ENCODE peak calls at places on chromosomes 5 and 9, in ten cellular contexts. J is gastrocnemius medialis, V is colonic mucosa, G is keratinocyte, F is ovary, O is esophagus squamous epithelium, H is heart left ventricle, T is IMR-90, M is cardiac muscle cell, Q is transverse colon. L is an unnamed sample.

GRCh38 chr5:135462304-135462703 is 10.2 kb upstream of the TIFAB start:
- DNase-seq in J (no peak), V (peak; percentile 51), G (no peak), F (no peak), O (no peak), H (no peak), T (peak; percentile 42), M (peak; percentile 84), Q (peak; percentile 43), L (no peak)

GRCh38 chr9:121599186-121599871 is 52.1 kb upstream of the DAB2IP start:
- DNase-seq in J (peak; percentile 83), V (peak; percentile 69), G (no peak), F (peak; percentile 79), O (no peak), H (peak; percentile 83), T (peak; percentile 26), M (peak; percentile 98), Q (peak; percentile 65), L (peak; percentile 96)

GRCh38 chr9:135500071-135500524 is 384 bp upstream of the MRPS2 start:
- DNase-seq in J (no peak), V (no peak), G (no peak), F (no peak), O (no peak), H (no peak), T (peak; percentile 44), M (no peak), Q (no peak), L (no peak)

GRCh38 chr9:109455861-109456260 is 42.2 kb downstream of the PTPN3 start:
- DNase-seq in J (no peak), V (no peak), G (no peak), F (no peak), O (no peak), H (no peak), T (no peak), M (no peak), Q (no peak), L (no peak)

GRCh38 chr5:126335871-126336270 is 87.3 kb upstream of the GRAMD2B start:
- DNase-seq in J (no peak), V (no peak), G (no peak), F (no peak), O (no peak), H (no peak), T (peak; percentile 18), M (no peak), Q (no peak), L (no peak)

GRCh38 chr5:127549551-127549950 is 32.1 kb downstream of the PRRC1 start:
- DNase-seq in J (no peak), V (no peak), G (no peak), F (no peak), O (no peak), H (no peak), T (no peak), M (no peak), Q (no peak), L (no peak)

GRCh38 chr5:107218457-107219193 is 452.1 kb downstream of the EFNA5 start:
- DNase-seq in J (no peak), V (no peak), G (peak; percentile 4), F (no peak), O (no peak), H (no peak), T (peak; percentile 21), M (no peak), Q (no peak), L (no peak)

GRCh38 chr5:142872795-142873194 is 102.6 kb downstream of the ARHGAP26 start:
- DNase-seq in J (no peak), V (peak; percentile 72), G (peak; percentile 28), F (no peak), O (no peak), H (no peak), T (peak; percentile 65), M (peak; percentile 42), Q (peak; percentile 73), L (peak; percentile 69)

GRCh38 chr9:130305381-130305780 is 39.8 kb downstream of the HMCN2 start:
- DNase-seq in J (no peak), V (no peak), G (no peak), F (no peak), O (no peak), H (no peak), T (no peak), M (no peak), Q (no peak), L (peak; percentile 21)

GRCh38 chr9:130307667-130307943 is 42.0 kb downstream of the HMCN2 start:
- DNase-seq in J (no peak), V (no peak), G (no peak), F (no peak), O (no peak), H (no peak), T (no peak), M (no peak), Q (no peak), L (no peak)

GRCh38 chr9:130304643-130305042 is 39.1 kb downstream of the HMCN2 start:
- DNase-seq in J (no peak), V (no peak), G (no peak), F (no peak), O (no peak), H (no peak), T (no peak), M (no peak), Q (no peak), L (no peak)

GRCh38 chr9:130308081-130308571 is 42.6 kb downstream of the HMCN2 start:
- DNase-seq in J (no peak), V (no peak), G (no peak), F (no peak), O (no peak), H (no peak), T (no peak), M (no peak), Q (no peak), L (no peak)

GRCh38 chr9:130306826-130307666 is 41.5 kb downstream of the HMCN2 start:
- DNase-seq in J (no peak), V (no peak), G (no peak), F (no peak), O (no peak), H (no peak), T (no peak), M (no peak), Q (no peak), L (no peak)
- H3K4me1 ChIP-seq in J (no peaks in the 10 kb centered on the region), V (no peaks in the 10 kb centered on the region), G (no peaks in the 10 kb centered on the region), F (no peaks in the 10 kb centered on the region), O (no peaks in the 10 kb centered on the region), H (no peaks in the 10 kb centered on the region), T (no peaks in the 10 kb centered on the region), M (no peaks in the 10 kb centered on the region), Q (no peaks in the 10 kb centered on the region), L (no peaks in the 10 kb centered on the region)

GRCh38 chr5:176671399-176671798 is 24.1 kb downstream of the TSPAN17 start:
- DNase-seq in J (no peak), V (no peak), G (no peak), F (no peak), O (no peak), H (no peak), T (no peak), M (no peak), Q (no peak), L (no peak)
- H3K27me3 ChIP-seq in J (no peaks in the 10 kb centered on the region), V (no peaks in the 10 kb centered on the region), G (peaks cover 9% of the 10 kb centered on the region), F (no peaks in the 10 kb centered on the region), O (no peaks in the 10 kb centered on the region), H (no peaks in the 10 kb centered on the region), T (peaks cover 45% of the 10 kb centered on the region), M (no peaks in the 10 kb centered on the region), Q (peaks cover 33% of the 10 kb centered on the region), L (no peaks in the 10 kb centered on the region)

DNA sequence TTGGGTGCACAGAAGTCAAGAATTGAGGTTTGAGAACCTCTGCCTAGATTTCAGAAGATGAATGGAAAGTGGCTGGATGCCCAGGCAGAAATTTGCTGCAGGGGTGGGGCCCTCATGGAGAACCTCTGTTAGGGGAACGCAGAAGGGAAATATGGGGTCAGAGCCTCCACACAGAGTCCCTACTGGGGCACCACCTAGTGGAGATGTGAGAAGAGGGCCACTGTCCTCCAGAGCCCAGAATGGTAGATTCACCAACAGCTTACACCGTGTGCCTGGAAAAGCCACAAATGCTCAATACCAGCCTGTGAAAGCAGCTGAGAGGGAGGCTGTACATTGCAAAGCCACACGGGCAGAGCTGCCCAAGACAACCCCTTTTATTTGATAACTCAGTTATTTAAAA is 383.5 kb downstream of the TLE4 start:
- DNase-seq in J (no peak), V (no peak), G (no peak), F (no peak), O (no peak), H (no peak), T (no peak), M (no peak), Q (no peak), L (no peak)
- TF ChIP-seq CTCF in J (no peak), V (peak; percentile 12), G (peak; percentile 20), F (no peak), O (no peak), H (peak; percentile 20), T (peak; percentile 33), M (peak; percentile 43), Q (peak; percentile 13), L (peak; percentile 13)

DNA sequence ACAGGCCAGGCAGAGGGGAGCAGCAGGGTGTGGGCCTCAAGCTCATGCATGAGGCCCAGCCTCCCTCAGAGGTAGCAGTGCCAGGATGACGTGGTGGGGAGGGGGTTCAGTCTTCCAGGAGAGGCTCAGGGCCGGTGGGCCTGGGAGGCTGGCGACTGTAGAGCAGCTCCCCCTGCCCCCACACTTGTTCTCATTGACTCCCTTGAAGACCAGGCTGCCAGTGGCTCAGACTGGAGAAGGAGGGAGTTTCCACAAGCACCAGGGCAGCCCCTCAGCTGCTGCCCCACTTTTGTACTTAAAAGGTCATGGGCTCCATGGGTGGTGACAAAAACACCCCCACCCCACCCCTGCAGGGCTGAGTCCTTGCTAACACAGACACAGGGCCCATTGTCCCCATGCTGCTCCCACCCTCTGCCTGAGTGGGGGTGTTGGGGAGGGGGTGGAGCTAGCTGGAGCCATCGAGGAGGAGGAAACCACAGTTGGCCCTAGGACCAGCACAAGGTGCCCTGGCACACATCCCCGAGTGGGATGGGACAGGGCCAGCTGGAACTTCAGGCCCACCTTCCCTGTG is 10.5 kb downstream of the PDLIM4 start:
- DNase-seq in J (no peak), V (no peak), G (no peak), F (no peak), O (no peak), H (no peak), T (no peak), M (no peak), Q (no peak), L (no peak)
- H3K4me1 ChIP-seq in J (peaks cover 12% of the 10 kb centered on the region), V (peaks cover 20% of the 10 kb centered on the region), G (peaks cover 21% of the 10 kb centered on the region), F (peaks cover 19% of the 10 kb centered on the region), O (peaks cover 19% of the 10 kb centered on the region), H (peaks cover 13% of the 10 kb centered on the region), T (peaks cover 52% of the 10 kb centered on the region), M (no peaks in the 10 kb centered on the region), Q (peaks cover 34% of the 10 kb centered on the region), L (no peaks in the 10 kb centered on the region)

DNA sequence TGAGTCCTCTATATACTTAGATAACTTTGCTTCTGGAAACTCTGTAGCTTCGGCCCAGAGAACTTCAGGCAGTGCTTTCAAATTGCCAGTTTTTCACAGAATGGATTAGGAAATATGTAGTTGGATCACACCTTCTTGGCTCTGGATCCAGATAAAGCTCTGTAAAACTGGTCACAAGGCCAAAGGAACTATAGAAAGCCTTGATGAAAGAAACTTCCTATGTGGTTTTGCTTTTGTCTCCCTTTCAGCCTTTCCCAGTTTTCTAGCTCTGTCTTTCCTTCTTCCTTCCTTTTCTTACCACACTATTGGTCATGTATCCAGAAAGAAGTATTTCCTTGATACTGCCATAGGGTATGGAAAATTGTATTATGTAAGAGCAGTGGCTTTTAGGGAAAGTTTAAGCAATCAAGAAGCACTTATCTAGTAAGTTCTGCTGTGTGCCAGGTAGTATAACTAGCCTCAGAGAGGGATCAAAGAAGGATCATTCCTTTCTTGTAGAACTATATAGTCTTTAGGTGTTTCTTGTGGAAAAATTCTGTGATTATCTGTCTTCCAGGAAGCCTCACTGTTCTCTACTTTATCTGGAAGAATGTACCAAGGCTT is 6.3 kb downstream of the GPR21 start:
- DNase-seq in J (no peak), V (no peak), G (no peak), F (no peak), O (no peak), H (no peak), T (no peak), M (no peak), Q (no peak), L (no peak)
- H3K27me3 ChIP-seq in J (no peaks in the 10 kb centered on the region), V (no peaks in the 10 kb centered on the region), G (no peaks in the 10 kb centered on the region), F (no peaks in the 10 kb centered on the region), O (no peaks in the 10 kb centered on the region), H (no peaks in the 10 kb centered on the region), T (no peaks in the 10 kb centered on the region), M (no peaks in the 10 kb centered on the region), Q (no peaks in the 10 kb centered on the region), L (no peaks in the 10 kb centered on the region)

L was measured in pancreas.